ENCODE peak calls at places on chromosome 4, in eight cellular contexts. R is AG09319, U is T-helper 9 cell, Q is T-helper 2 cell, T is left ventricle myocardium inferior, K is NCI-H1105, M is Right ventricle myocardium superior, H is HL-60. B is an unnamed sample.
A peak's percentile ranks its signal among the peaks of the same experiment; 100 is the strongest.

GRCh38 chr4:6771229-6771671 is 11.3 kb upstream of the KIAA0232 start:
- DNase-seq in U (no peak), H (no peak), M (peak; percentile 88), Q (no peak), K (no peak), R (no peak), T (peak; percentile 78), B (peak; percentile 89)

GRCh38 chr4:88533937-88534750 is 10.6 kb upstream of the PYURF start:
- DNase-seq in M (no peak), K (no peak), T (no peak), H (no peak), R (no peak), U (no peak), Q (no peak), B (no peak)

GRCh38 chr4:176781739-176782100 is 11.0 kb downstream of the VEGFC start:
- DNase-seq in Q (no peak), K (no peak), R (no peak), T (no peak), U (no peak), H (no peak), M (no peak), B (no peak)

GRCh38 chr4:94208268-94208667 is 603 bp downstream of the SMARCAD1 start:
- DNase-seq in H (no peak), U (no peak), T (no peak), Q (no peak), R (no peak), M (no peak), K (no peak), B (no peak)

GRCh38 chr4:150005537-150005936 is 72.7 kb upstream of the DCLK2 start:
- DNase-seq in R (no peak), Q (peak; percentile 70), T (no peak), M (no peak), K (no peak), U (no peak), H (no peak), B (no peak)

GRCh38 chr4:89752932-89753598 is 83.9 kb downstream of the SNCA start:
- DNase-seq in M (no peak), K (no peak), H (no peak), U (no peak), R (peak; percentile 75), T (no peak), Q (no peak), B (no peak)

GRCh38 chr4:48944252-48944651 is 37.7 kb upstream of the OCIAD2 start:
- DNase-seq in M (no peak), H (no peak), R (no peak), Q (no peak), K (no peak), T (no peak), U (no peak), B (no peak)

GRCh38 chr4:99965674-99966350 is 15.7 kb upstream of the H2AZ1 start:
- DNase-seq in K (no peak), Q (peak; percentile 85), M (no peak), U (no peak), H (no peak), R (no peak), T (no peak), B (no peak)

GRCh38 chr4:39637572-39638357 is 900 bp downstream of the SMIM14 start:
- DNase-seq in K (no peak), U (no peak), M (peak; percentile 77), R (no peak), T (peak; percentile 60), Q (peak; percentile 59), H (no peak), B (peak; percentile 80)

GRCh38 chr4:113355550-113356371 is 306.3 kb downstream of the ANK2 start:
- DNase-seq in M (peak; percentile 54), R (peak; percentile 49), U (peak; percentile 27), K (no peak), H (peak; percentile 16), T (peak; percentile 22), Q (peak; percentile 96), B (peak; percentile 48)

GRCh38 chr4:107640157-107640556 is 79.9 kb downstream of the PAPSS1 start:
- DNase-seq in Q (no peak), M (no peak), H (no peak), U (no peak), T (no peak), R (no peak), K (no peak), B (no peak)

GRCh38 chr4:20320232-20320631 is 68.5 kb downstream of the SLIT2 start:
- DNase-seq in H (no peak), M (no peak), U (no peak), K (no peak), Q (no peak), T (no peak), R (no peak), B (no peak)

GRCh38 chr4:154998284-154998683 is 210.2 kb upstream of the NPY2R start:
- DNase-seq in H (no peak), Q (no peak), U (no peak), R (no peak), K (no peak), M (no peak), T (no peak), B (no peak)

GRCh38 chr4:3773552-3774001 is 7.4 kb downstream of the ADRA2C start:
- DNase-seq in K (no peak), Q (no peak), M (no peak), U (no peak), H (no peak), T (no peak), R (no peak), B (peak; percentile 38)